ENCODE peak calls at places on chromosomes 11 and 22, in nine cellular contexts. L is foreskin fibroblast; M is mammary epithelial cell; A is ovary; V is RWPE1; K is LNCaP clone FGC; J is CD8-positive, alpha-beta T cell; P is Caco-2; T is type B pancreatic cell. G is an unnamed sample.

GRCh38 chr22:27667121-27667843 is 134.3 kb downstream of the MN1 start:
- DNase-seq in L (peak; percentile 14), M (no peak), A (peak; percentile 73), V (no peak), K (no peak), J (no peak), P (no peak), T (peak; percentile 83), G (no peak)

GRCh38 chr11:117833401-117833891 is 8.9 kb upstream of the FXYD2 start:
- DNase-seq in L (no peak), M (no peak), A (peak; percentile 80), V (no peak), K (peak; percentile 42), J (no peak), P (peak; percentile 84), T (no peak), G (peak; percentile 22)

GRCh38 chr22:41668971-41669911 is 19.4 kb downstream of the SNU13 start:
- DNase-seq in L (peak; percentile 84), M (no peak), A (no peak), V (no peak), K (no peak), J (no peak), P (no peak), T (no peak), G (peak; percentile 43)

GRCh38 chr11:85806876-85807275 is 4.1 kb downstream of the SYTL2 start:
- DNase-seq in L (peak; percentile 38), M (peak; percentile 76), A (no peak), V (no peak), K (no peak), J (no peak), P (no peak), T (no peak), G (peak; percentile 82)

GRCh38 chr22:39723463-39723862 is 152.9 kb downstream of the CACNA1I start:
- DNase-seq in L (no peak), M (no peak), A (no peak), V (no peak), K (no peak), J (no peak), P (no peak), T (peak; percentile 44), G (no peak)

GRCh38 chr22:22754961-22755777 is 110.8 kb downstream of the GGTLC2 start:
- DNase-seq in L (no peak), M (no peak), A (no peak), V (no peak), K (no peak), J (no peak), P (no peak), T (no peak), G (no peak)

GRCh38 chr11:88332851-88333250 is 4.7 kb downstream of the CTSC start:
- DNase-seq in L (peak; percentile 47), M (peak; percentile 45), A (no peak), V (no peak), K (no peak), J (no peak), P (no peak), T (no peak), G (peak; percentile 64)

GRCh38 chr22:29689872-29690213 is 30.0 kb upstream of the CABP7 start:
- DNase-seq in L (peak; percentile 81), M (peak; percentile 23), A (peak; percentile 64), V (no peak), K (no peak), J (peak; percentile 31), P (peak; percentile 47), T (no peak), G (peak; percentile 58)

GRCh38 chr11:114290503-114291239 is 5.5 kb upstream of the NNMT start:
- DNase-seq in L (peak; percentile 38), M (no peak), A (no peak), V (no peak), K (no peak), J (no peak), P (no peak), T (no peak), G (no peak)

GRCh38 chr22:43951966-43952365 is 3.3 kb upstream of the SAMM50 start:
- DNase-seq in L (no peak), M (no peak), A (no peak), V (no peak), K (no peak), J (no peak), P (no peak), T (no peak), G (no peak)

GRCh38 chr22:46025973-46026906 is 49.3 kb upstream of the WNT7B start:
- DNase-seq in L (no peak), M (no peak), A (peak; percentile 42), V (no peak), K (no peak), J (no peak), P (no peak), T (no peak), G (no peak)

GRCh38 chr22:46070215-46070721 is 80.1 kb upstream of the PPARA start:
- DNase-seq in L (peak; percentile 84), M (peak; percentile 76), A (peak; percentile 91), V (no peak), K (no peak), J (no peak), P (no peak), T (no peak), G (peak; percentile 73)

GRCh38 chr11:28627690-28628255 is 519.6 kb downstream of the METTL15 start:
- DNase-seq in L (no peak), M (no peak), A (no peak), V (no peak), K (no peak), J (no peak), P (no peak), T (no peak), G (no peak)

GRCh38 chr11:19951558-19952083 is 208.7 kb downstream of the DBX1 start:
- DNase-seq in L (peak; percentile 79), M (peak; percentile 62), A (no peak), V (peak; percentile 49), K (peak; percentile 38), J (no peak), P (peak; percentile 72), T (no peak), G (peak; percentile 68)

GRCh38 chr11:64592656-64593055 is 1.6 kb downstream of the SLC22A12 start:
- DNase-seq in L (no peak), M (no peak), A (peak; percentile 23), V (no peak), K (no peak), J (no peak), P (no peak), T (no peak), G (no peak)

GRCh38 chr11:95524328-95525036 is 265.1 kb downstream of the FAM76B start:
- DNase-seq in L (no peak), M (no peak), A (no peak), V (no peak), K (no peak), J (no peak), P (no peak), T (no peak), G (no peak)

GRCh38 chr11:111408789-111409727 is 30.0 kb upstream of the POU2AF1 start:
- DNase-seq in L (peak; percentile 22), M (peak; percentile 27), A (no peak), V (no peak), K (no peak), J (no peak), P (no peak), T (no peak), G (no peak)

GRCh38 chr11:72617080-72617744 is 57.0 kb downstream of the PDE2A start:
- DNase-seq in L (peak; percentile 22), M (no peak), A (peak; percentile 61), V (no peak), K (no peak), J (no peak), P (no peak), T (no peak), G (no peak)

GRCh38 chr11:70377645-70378044 is 20.7 kb upstream of the CTTN start:
- DNase-seq in L (no peak), M (no peak), A (no peak), V (no peak), K (no peak), J (no peak), P (no peak), T (no peak), G (no peak)

GRCh38 chr22:17911887-17912286 is 112.5 kb downstream of the MICAL3 start:
- DNase-seq in L (no peak), M (no peak), A (no peak), V (no peak), K (no peak), J (no peak), P (no peak), T (no peak), G (no peak)

GRCh38 chr11:113873241-113873626 is 2.1 kb downstream of the USP28 start:
- DNase-seq in L (peak; percentile 16), M (no peak), A (no peak), V (no peak), K (no peak), J (no peak), P (no peak), T (no peak), G (peak; percentile 11)

GRCh38 chr11:2305140-2305861 is 3.5 kb downstream of the TSPAN32 start:
- DNase-seq in L (peak; percentile 90), M (peak; percentile 36), A (peak; percentile 91), V (peak; percentile 53), K (no peak), J (peak; percentile 90), P (peak; percentile 89), T (peak; percentile 82), G (peak; percentile 68)

DNA sequence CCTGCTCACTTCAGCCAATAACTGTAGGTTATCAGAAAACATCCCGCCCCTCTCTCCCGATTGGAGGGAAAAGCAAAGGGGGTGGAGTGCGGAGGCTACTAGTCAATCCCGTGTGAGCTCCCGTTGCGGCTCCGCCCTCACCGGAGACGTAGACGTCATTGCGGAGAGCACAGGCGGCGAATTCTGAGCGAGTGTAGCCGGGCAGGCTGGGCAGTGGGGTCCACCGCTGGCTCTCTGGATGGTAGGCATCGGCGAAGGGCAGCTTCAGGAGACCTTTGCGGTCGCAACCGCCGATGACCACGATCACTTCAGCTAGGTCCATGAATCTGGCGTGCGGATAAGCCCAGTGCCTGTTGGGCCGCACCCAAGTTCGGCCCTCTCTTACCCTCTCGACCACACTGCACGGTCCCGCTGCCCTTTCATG is 4.7 kb downstream of the KLHL35 start:
- DNase-seq in L (peak; percentile 94), M (no peak), A (peak; percentile 91), V (peak; percentile 98), K (peak; percentile 76), J (peak; percentile 72), P (peak; percentile 53), T (no peak), G (peak; percentile 89)
- TF ChIP-seq CTCF in L (no peak), M (no peak), A (no peak), V (no peak), K (no peak), J (no peak), P (no peak), T (no peak), G (no peak)

GRCh38 chr11:69257838-69258658 is 35.9 kb upstream of the MYEOV start:
- DNase-seq in L (no peak), M (no peak), A (peak; percentile 2), V (no peak), K (no peak), J (no peak), P (no peak), T (no peak), G (no peak)
- TF ChIP-seq CTCF in L (no peak), M (no peak), A (no peak), V (no peak), K (no peak), J (no peak), P (no peak), T (no peak), G (no peak)

GRCh38 chr22:24772493-24773220 is 1.9 kb downstream of the PIWIL3 start:
- DNase-seq in L (peak; percentile 55), M (peak; percentile 25), A (no peak), V (peak; percentile 32), K (no peak), J (no peak), P (peak; percentile 65), T (no peak), G (peak; percentile 23)
- TF ChIP-seq CTCF in L (peak; percentile 61), M (peak; percentile 56), A (peak; percentile 16), V (peak; percentile 55), K (peak; percentile 55), J (no peak), P (peak; percentile 68), T (peak; percentile 74), G (peak; percentile 54)

GRCh38 chr11:103883856-103884255 is 152.6 kb upstream of the DDI1 start:
- DNase-seq in L (no peak), M (no peak), A (no peak), V (no peak), K (no peak), J (no peak), P (no peak), T (no peak), G (no peak)
- TF ChIP-seq CTCF in L (no peak), M (no peak), A (no peak), V (no peak), K (no peak), J (no peak), P (no peak), T (no peak), G (no peak)